ENCODE peak calls at places on chromosome 17, in four cellular contexts. X, A, Q and G are unnamed samples.

GRCh38 chr17:49496183-49496865 is 1.2 kb downstream of the NGFR start:
- DNase-seq in X (peak), A (peak), Q (peak), G (peak)

GRCh38 chr17:16877102-16877501 is 94.8 kb downstream of the TNFRSF13B start:
- DNase-seq in X (no peak), A (no peak), Q (peak), G (no peak)

GRCh38 chr17:65495255-65496060 is 66.0 kb downstream of the AXIN2 start:
- DNase-seq in X (no peak), A (no peak), Q (no peak), G (no peak)

GRCh38 chr17:78435330-78436005 is 57.0 kb downstream of the PGS1 start:
- DNase-seq in X (no peak), A (no peak), Q (no peak), G (no peak)

GRCh38 chr17:77445908-77446535 is 305.3 kb downstream of the SEC14L1 start:
- DNase-seq in X (no peak), A (no peak), Q (no peak), G (no peak)

GRCh38 chr17:2406903-2407790 is 6.3 kb upstream of the MNT start:
- DNase-seq in X (peak), A (no peak), Q (peak), G (no peak)

GRCh38 chr17:7042507-7043194 is 1.2 kb downstream of the SLC16A11 start:
- DNase-seq in X (no peak), A (no peak), Q (no peak), G (no peak)

GRCh38 chr17:77349976-77350830 is 209.4 kb downstream of the SEC14L1 start:
- DNase-seq in X (peak), A (peak), Q (no peak), G (no peak)

GRCh38 chr17:74878658-74879057 is 5.9 kb upstream of the FDXR start:
- DNase-seq in X (no peak), A (no peak), Q (no peak), G (no peak)

GRCh38 chr17:65698381-65699061 is 137.1 kb upstream of the AXIN2 start:
- DNase-seq in X (no peak), A (no peak), Q (no peak), G (no peak)

GRCh38 chr17:19744922-19745757 is 3.0 kb downstream of the ALDH3A1 start:
- DNase-seq in X (peak), A (peak), Q (peak), G (peak)

GRCh38 chr17:34365340-34365739 is 2.3 kb upstream of the CCL1 start:
- DNase-seq in X (no peak), A (no peak), Q (no peak), G (no peak)

GRCh38 chr17:71127416-71127815 is 958.1 kb downstream of the KCNJ2 start:
- DNase-seq in X (no peak), A (no peak), Q (peak), G (no peak)

GRCh38 chr17:17613708-17614114 is 22.2 kb upstream of the PEMT start:
- DNase-seq in X (peak), A (no peak), Q (peak), G (no peak)

GRCh38 chr17:29760279-29760721 is 137.6 kb upstream of the CORO6 start:
- DNase-seq in X (no peak), A (no peak), Q (peak), G (no peak)

GRCh38 chr17:74499992-74500391 is 31.3 kb downstream of the CD300LB start:
- DNase-seq in X (no peak), A (peak), Q (no peak), G (no peak)

GRCh38 chr17:58279016-58279671 is 1.6 kb downstream of the MPO start:
- DNase-seq in X (no peak), A (no peak), Q (no peak), G (no peak)

GRCh38 chr17:58513391-58513912 is 986 bp downstream of the MTMR4 start:
- DNase-seq in X (no peak), A (no peak), Q (no peak), G (no peak)

GRCh38 chr17:79365836-79366831 is 244.7 kb downstream of the RBFOX3 start:
- DNase-seq in X (no peak), A (no peak), Q (no peak), G (no peak)

GRCh38 chr17:75191584-75191983 is 8.8 kb upstream of the SUMO2 start:
- DNase-seq in X (no peak), A (no peak), Q (no peak), G (no peak)

GRCh38 chr17:33302394-33302793 is 9.3 kb upstream of the ASIC2 start:
- DNase-seq in X (no peak), A (no peak), Q (peak), G (no peak)

GRCh38 chr17:6019959-6020358 is 50.2 kb upstream of the WSCD1 start:
- DNase-seq in X (no peak), A (no peak), Q (no peak), G (no peak)

GRCh38 chr17:59342681-59343127 is 11.2 kb downstream of the YPEL2 start:
- DNase-seq in X (no peak), A (no peak), Q (no peak), G (no peak)

GRCh38 chr17:30550512-30551273 is 73.5 kb downstream of the GOSR1 start:
- DNase-seq in X (no peak), A (no peak), Q (peak), G (no peak)

GRCh38 chr17:83155128-83156081 is 76.0 kb downstream of the METRNL start:
- DNase-seq in X (no peak), A (peak), Q (no peak), G (no peak)

GRCh38 chr17:83133302-83134121 is 54.1 kb downstream of the METRNL start:
- DNase-seq in X (no peak), A (peak), Q (peak), G (no peak)

GRCh38 chr17:32588982-32589381 is 102.2 kb downstream of the CDK5R1 start:
- DNase-seq in X (no peak), A (no peak), Q (peak), G (no peak)

GRCh38 chr17:64326420-64327054 is 63.5 kb upstream of the TEX2 start:
- DNase-seq in X (peak), A (peak), Q (peak), G (no peak)

DNA sequence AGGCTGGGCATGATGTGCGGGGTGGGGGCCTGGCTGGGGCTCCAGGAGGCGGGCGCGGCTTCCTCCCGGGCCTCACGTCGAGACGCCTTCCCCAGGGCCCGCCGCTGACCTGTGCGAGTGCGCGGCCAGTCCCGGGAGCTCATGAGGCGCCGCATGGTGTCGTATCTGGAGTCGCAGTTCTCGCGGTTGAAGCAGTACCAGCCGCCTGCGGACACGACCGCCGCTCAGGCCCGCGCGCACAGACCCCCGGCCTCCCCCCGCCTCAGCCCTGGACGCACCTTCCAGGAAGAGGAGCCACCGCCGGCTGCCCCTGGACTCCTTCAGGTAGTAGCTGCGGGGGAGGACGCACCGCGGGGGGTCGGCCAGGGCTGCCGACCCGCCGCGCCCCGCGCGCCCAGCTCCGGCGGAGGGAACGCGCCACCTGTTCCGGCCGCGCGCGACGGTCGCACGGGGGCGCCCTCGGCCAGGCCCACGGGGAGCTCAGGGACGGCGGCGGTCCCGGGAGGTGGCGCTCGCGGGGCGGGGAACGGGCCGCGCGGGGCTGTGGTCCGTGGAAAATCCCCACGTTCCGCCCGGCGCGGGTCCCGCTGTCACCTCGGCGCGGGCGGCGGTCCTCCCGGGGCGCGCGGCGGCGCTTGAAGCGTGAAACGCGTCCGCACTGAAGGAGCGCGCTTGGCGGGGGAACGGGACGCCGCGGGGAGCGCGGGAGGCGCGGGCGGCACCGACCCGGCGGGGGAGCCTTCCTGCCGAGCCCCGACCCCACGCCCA is 1.4 kb downstream of the NOTUM start:
- DNase-seq in X (peak), A (peak), Q (peak), G (peak)
- TF ChIP-seq CTCF in X (peak), A (no peak), Q (peak), G (peak)

GRCh38 chr17:45948498-45948880 is 50.6 kb upstream of the STH start:
- DNase-seq in X (no peak), A (peak), Q (no peak), G (no peak)

GRCh38 chr17:45950888-45951287 is 48.2 kb upstream of the STH start:
- DNase-seq in X (no peak), A (peak), Q (no peak), G (no peak)

GRCh38 chr17:45946841-45947256 is 52.2 kb upstream of the STH start:
- DNase-seq in X (no peak), A (peak), Q (no peak), G (peak)

GRCh38 chr17:45949755-45950320 is 49.2 kb upstream of the STH start:
- DNase-seq in X (no peak), A (peak), Q (no peak), G (peak)

DNA sequence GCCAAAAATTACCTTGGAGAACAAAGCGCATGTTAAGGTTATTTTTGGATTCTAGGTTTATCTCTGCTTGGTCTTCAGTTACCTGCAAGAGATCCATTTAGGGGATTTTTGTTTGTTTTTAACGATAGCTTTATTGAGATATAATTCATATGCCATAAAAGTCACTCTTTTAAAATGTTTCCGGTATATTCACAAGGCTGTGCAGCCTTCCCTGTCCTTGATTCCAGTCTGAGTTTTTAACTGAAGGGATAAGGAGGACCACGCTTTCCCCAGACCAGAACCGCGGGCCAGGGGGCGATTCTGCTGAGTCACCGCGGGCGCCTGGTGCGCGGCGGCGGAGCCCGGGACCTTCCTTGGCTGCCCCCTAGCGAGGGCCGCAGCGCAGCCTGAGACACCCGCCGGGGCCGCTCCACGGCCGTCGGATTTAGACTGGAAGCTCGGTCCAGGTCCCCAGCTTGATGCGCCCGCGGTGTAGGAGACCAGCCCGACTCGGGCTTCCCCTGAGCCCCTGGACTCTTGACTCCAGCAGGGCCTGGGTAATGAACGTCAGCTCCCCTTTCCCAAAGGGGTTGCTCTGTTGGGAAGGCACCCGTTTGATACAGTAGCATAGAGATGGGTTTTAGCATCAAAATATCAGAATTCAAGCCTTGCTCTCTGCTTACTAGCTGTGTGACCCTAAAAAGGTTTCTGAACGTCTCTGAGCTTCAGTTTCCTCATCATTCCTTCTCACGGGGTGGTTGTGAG is 50.0 kb upstream of the STH start:
- DNase-seq in X (peak), A (peak), Q (peak), G (peak)
- TF ChIP-seq CTCF in X (peak), A (peak), Q (peak), G (peak)

GRCh38 chr17:12342161-12342560 is 321.5 kb downstream of the MAP2K4 start:
- DNase-seq in X (no peak), A (no peak), Q (no peak), G (no peak)

GRCh38 chr17:12348476-12348875 is 317.2 kb upstream of the MYOCD start:
- DNase-seq in X (no peak), A (no peak), Q (no peak), G (no peak)

GRCh38 chr17:12342609-12343248 is 322.1 kb downstream of the MAP2K4 start:
- DNase-seq in X (no peak), A (no peak), Q (peak), G (no peak)
- TF ChIP-seq CTCF in X (no peak), A (no peak), Q (peak), G (no peak)

GRCh38 chr17:3510090-3510489 is 34.3 kb downstream of the ASPA start:
- DNase-seq in X (no peak), A (no peak), Q (no peak), G (no peak)
- TF ChIP-seq CTCF in X (no peak), A (no peak), Q (no peak), G (no peak)

GRCh38 chr17:70116919-70117318 is 41.9 kb downstream of the KCNJ16 start:
- DNase-seq in X (no peak), A (no peak), Q (no peak), G (no peak)
- TF ChIP-seq CTCF in X (no peak), A (no peak), Q (no peak), G (no peak)

GRCh38 chr17:80861892-80862291 is 129.7 kb upstream of the CHMP6 start:
- DNase-seq in X (no peak), A (no peak), Q (no peak), G (peak)

GRCh38 chr17:80862341-80862969 is 129.2 kb upstream of the CHMP6 start:
- DNase-seq in X (no peak), A (no peak), Q (no peak), G (no peak)

GRCh38 chr17:80860703-80861359 is 130.8 kb upstream of the CHMP6 start:
- DNase-seq in X (no peak), A (no peak), Q (no peak), G (no peak)

GRCh38 chr17:80860101-80860671 is 131.5 kb upstream of the CHMP6 start:
- DNase-seq in X (no peak), A (no peak), Q (no peak), G (no peak)

GRCh38 chr17:80861360-80861861 is 130.2 kb upstream of the CHMP6 start:
- DNase-seq in X (no peak), A (no peak), Q (no peak), G (no peak)
- TF ChIP-seq CTCF in X (no peak), A (no peak), Q (no peak), G (no peak)

GRCh38 chr17:72344613-72345012 is 223.8 kb downstream of the SOX9 start:
- DNase-seq in X (no peak), A (no peak), Q (no peak), G (no peak)

GRCh38 chr17:72345083-72345482 is 224.3 kb downstream of the SOX9 start:
- DNase-seq in X (no peak), A (no peak), Q (no peak), G (no peak)

GRCh38 chr17:72343911-72344310 is 223.1 kb downstream of the SOX9 start:
- DNase-seq in X (no peak), A (no peak), Q (no peak), G (no peak)

GRCh38 chr17:72346306-72346705 is 225.5 kb downstream of the SOX9 start:
- DNase-seq in X (no peak), A (no peak), Q (no peak), G (no peak)

DNA sequence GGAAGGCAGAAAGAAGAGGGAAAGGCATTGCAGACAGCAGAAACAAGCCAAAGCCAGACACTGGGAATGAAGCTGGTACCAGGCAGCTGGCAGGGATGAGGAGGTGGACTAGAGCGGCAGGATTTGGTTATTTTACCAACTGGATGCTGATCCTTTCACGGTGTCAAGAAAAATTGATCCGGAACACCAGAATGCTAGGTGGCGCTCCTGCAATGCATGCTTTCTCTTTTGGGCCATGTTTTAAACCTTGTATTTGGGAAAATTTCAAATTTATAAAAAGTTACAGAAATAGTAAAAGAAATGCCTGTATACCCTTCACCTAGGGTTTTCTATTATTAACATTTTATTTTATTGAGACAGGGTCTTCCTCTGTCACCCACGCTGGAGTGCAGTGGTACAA is 224.7 kb downstream of the SOX9 start:
- DNase-seq in X (no peak), A (no peak), Q (no peak), G (no peak)
- TF ChIP-seq CTCF in X (no peak), A (no peak), Q (no peak), G (no peak)

DNA sequence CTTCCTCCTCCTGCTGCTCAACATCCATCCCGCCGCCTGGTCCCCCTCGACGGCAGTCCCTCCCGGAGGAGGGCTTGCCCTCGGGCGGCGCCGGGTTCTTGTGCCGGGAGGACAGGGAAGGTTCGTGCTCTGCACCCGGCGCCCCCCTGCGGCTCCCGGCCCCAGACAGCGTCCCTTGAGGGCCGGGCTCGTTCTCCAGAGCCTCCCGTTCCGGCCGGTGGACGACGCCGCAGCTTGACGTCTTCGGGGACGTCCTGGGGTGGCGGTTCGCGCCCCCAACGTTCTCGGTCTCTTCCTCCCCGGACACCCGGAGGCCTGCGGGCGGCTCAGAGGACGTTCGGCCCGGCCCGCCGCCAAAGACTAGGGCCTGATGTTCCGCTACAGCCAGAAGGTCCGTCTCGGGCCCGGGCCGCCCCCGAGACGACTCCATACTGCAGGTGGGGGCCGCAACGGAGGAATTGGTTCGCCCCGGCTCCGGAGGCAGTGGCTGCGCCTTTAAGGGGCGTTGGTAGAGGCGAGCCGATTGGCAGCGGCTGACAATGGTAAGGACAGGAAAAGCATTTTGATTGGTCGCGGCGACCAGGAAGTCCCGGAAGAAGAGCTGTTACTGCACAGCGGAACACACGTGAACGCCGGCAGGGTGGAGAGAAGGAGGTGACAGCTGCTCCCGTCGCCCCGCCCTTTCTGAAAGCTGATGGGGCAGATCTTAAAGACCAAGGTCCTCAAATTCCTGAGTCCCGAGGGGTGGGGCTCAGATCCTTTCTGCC is at the start of gene BORCS6:
- DNase-seq in X (peak), A (peak), Q (peak), G (peak)
- TF ChIP-seq CTCF in X (peak), A (no peak), Q (peak), G (peak)

DNA sequence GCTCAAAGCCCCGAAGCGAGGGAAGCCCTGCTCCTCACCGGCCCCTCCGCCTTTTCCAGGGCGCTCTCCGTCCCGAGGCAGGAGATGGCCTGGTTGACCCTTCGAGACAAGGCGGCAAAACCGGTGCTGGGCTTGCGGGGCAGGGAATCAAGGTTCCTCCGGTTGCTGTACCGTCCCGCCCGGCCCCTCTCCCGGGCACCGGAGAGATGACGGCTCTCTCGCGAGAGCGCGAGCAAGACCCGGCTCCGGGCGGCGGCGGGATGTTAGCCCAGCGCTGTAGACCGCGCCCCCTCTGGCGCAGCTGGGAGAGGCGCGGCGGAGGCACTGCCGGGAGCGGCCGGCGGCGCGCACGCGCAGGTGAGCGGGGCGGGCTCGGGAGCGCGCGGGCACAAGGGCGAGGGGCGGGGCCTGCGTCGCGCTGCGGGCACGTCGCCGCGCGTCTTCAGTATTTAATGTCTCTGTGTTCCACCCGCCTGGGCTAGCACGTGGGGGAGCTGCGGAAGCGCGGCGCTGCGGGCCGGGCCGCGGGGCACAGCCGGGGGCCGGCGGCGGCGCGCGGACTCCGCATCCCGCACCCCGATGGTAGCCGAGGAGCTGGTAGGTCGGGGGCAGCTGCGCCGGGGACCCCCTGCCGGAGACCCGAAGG is at the start of gene AKAP1:
- DNase-seq in X (peak), A (peak), Q (peak), G (peak)
- TF ChIP-seq CTCF in X (peak), A (peak), Q (no peak), G (peak)